ENCODE peak calls at places on chromosomes 4 and X, in seven cellular contexts. N is heart left ventricle; H is right cardiac atrium; I is aorta; A is CD4-positive, CD25-positive, alpha-beta regulatory T cell; R is ascending aorta; Q is stomach. X is an unnamed sample.

GRCh38 chrX:85836868-85837267 is 210.5 kb downstream of the CHM start:
- DNase-seq in A (no peak), N (no peak), I (no peak), Q (no peak), H (no peak), R (no peak), X (no peak)

GRCh38 chr4:140839888-140840790 is 84.0 kb upstream of the TBC1D9 start:
- DNase-seq in H (peak; percentile 39), Q (no peak), A (no peak), N (no peak), I (no peak), R (no peak), X (no peak)

GRCh38 chr4:155568641-155569040 is 98.0 kb upstream of the GUCY1A1 start:
- DNase-seq in I (no peak), R (no peak), H (no peak), A (no peak), N (no peak), Q (no peak), X (no peak)

GRCh38 chr4:173231916-173232315 is 63.3 kb downstream of the GALNT7 start:
- DNase-seq in R (no peak), I (no peak), Q (no peak), H (no peak), N (no peak), A (no peak), X (no peak)

GRCh38 chrX:129235903-129236302 is 287.4 kb downstream of the SMARCA1 start:
- DNase-seq in Q (no peak), H (no peak), R (no peak), A (no peak), I (no peak), N (no peak), X (no peak)

GRCh38 chr4:138178566-138178965 is 63.6 kb downstream of the SLC7A11 start:
- DNase-seq in R (no peak), Q (no peak), A (no peak), H (no peak), I (no peak), N (no peak), X (no peak)

GRCh38 chr4:38612996-38613395 is 51.0 kb upstream of the KLF3 start:
- DNase-seq in I (no peak), R (no peak), A (no peak), N (no peak), Q (no peak), H (no peak), X (no peak)

GRCh38 chr4:174037049-174037448 is 246.4 kb downstream of the FBXO8 start:
- DNase-seq in N (no peak), R (no peak), A (no peak), I (no peak), H (peak; percentile 6), Q (no peak), X (no peak)

GRCh38 chr4:123559955-123560669 is 163.5 kb downstream of the SPRY1 start:
- DNase-seq in A (no peak), H (no peak), R (no peak), I (no peak), Q (no peak), N (no peak), X (no peak)

DNA sequence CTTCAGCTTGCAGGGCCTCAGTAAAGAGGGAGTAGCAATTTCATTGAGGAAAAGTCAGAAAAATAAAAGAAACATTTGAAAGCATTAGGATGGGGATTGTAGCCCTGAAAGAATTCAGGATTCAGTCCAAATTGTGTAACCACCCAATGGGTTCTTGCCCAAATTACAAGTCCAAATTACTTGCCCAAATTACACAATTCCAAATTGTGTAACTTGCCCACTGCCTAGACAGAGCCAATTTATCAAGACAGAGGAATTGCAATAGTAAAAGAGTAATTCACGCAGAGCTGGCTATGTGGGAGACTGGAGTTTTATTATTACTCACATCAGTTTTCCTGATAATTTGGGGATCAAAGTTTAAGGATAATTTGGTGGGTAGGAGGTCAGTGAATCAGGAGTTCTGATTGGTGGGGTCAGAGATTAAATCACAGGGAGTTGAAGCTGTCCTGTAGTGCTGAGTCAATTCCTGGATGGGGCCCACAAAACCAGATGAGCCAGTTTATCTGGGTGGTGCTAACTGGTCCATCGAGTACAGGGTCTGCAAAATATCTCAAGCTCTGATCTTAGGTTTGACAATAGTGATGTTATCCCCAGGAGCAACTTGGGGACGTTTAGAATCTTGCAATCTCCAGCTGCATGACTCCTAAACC is 18.1 kb upstream of the PAGE5 start:
- DNase-seq in A (no peak), I (no peak), N (no peak), R (no peak), H (no peak), Q (no peak), X (no peak)
- H3K9me3 ChIP-seq in A (no peaks in the 10 kb centered on the region), I (no peaks in the 10 kb centered on the region), N (no peaks in the 10 kb centered on the region), R (no peaks in the 10 kb centered on the region), H (no peaks in the 10 kb centered on the region), Q (no peaks in the 10 kb centered on the region), X (no peaks in the 10 kb centered on the region)

DNA sequence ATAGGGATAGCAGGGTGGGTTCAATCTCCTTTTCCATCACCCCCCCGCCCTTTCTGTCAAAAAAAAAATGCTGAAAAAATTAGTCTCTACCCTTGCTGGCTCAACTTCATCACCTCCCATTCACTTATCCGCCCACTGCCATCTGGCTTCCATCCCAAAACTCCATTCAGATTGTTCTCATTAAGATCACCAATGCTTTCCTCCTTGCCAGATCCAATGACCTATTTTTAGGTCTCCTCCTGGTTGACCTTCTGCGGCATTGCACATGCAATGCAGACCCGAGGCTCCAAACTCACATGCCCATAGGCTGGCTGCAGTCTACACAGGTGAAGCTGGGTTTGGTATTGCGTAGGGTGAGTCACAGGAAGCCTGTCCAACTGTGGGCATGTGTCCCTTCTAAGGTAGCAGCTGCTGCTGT is 21.1 kb upstream of the STIM2 start:
- DNase-seq in Q (no peak), A (no peak), N (no peak), R (no peak), H (no peak), I (no peak), X (no peak)
- H3K9me3 ChIP-seq in Q (no peaks in the 10 kb centered on the region), A (peaks cover 5% of the 10 kb centered on the region), N (no peaks in the 10 kb centered on the region), R (no peaks in the 10 kb centered on the region), H (no peaks in the 10 kb centered on the region), I (peaks cover 1% of the 10 kb centered on the region), X (no peaks in the 10 kb centered on the region)

GRCh38 chrX:40154853-40155616 is 57.3 kb upstream of the BCOR start:
- DNase-seq in A (no peak), R (no peak), H (peak; percentile 90), N (peak; percentile 71), Q (peak; percentile 81), I (peak; percentile 85), X (no peak)

GRCh38 chrX:40155617-40156471 is 58.1 kb upstream of the BCOR start:
- DNase-seq in H (peak; percentile 66), N (no peak), R (no peak), Q (no peak), I (no peak), A (no peak), X (no peak)

GRCh38 chrX:40157228-40158035 is 59.7 kb upstream of the BCOR start:
- DNase-seq in A (no peak), N (no peak), H (no peak), R (no peak), I (no peak), Q (no peak), X (no peak)

GRCh38 chrX:40158036-40158706 is 60.4 kb upstream of the BCOR start:
- DNase-seq in R (no peak), A (no peak), Q (no peak), H (peak; percentile 68), N (peak; percentile 63), I (peak; percentile 78), X (peak; percentile 28)

GRCh38 chrX:40156472-40157227 is 58.9 kb upstream of the BCOR start:
- DNase-seq in Q (no peak), R (no peak), I (no peak), A (no peak), N (no peak), H (no peak), X (no peak)
- H3K9me3 ChIP-seq in Q (no peaks in the 10 kb centered on the region), R (no peaks in the 10 kb centered on the region), I (no peaks in the 10 kb centered on the region), A (no peaks in the 10 kb centered on the region), N (no peaks in the 10 kb centered on the region), H (no peaks in the 10 kb centered on the region), X (no peaks in the 10 kb centered on the region)

GRCh38 chr4:160493206-160493605 is 1390.3 kb downstream of the RAPGEF2 start:
- DNase-seq in A (no peak), N (no peak), I (no peak), Q (no peak), H (no peak), R (no peak), X (no peak)
- H3K9me3 ChIP-seq in A (peaks cover 8% of the 10 kb centered on the region), N (no peaks in the 10 kb centered on the region), I (no peaks in the 10 kb centered on the region), Q (peaks cover 21% of the 10 kb centered on the region), H (no peaks in the 10 kb centered on the region), R (no peaks in the 10 kb centered on the region), X (no peaks in the 10 kb centered on the region)

DNA sequence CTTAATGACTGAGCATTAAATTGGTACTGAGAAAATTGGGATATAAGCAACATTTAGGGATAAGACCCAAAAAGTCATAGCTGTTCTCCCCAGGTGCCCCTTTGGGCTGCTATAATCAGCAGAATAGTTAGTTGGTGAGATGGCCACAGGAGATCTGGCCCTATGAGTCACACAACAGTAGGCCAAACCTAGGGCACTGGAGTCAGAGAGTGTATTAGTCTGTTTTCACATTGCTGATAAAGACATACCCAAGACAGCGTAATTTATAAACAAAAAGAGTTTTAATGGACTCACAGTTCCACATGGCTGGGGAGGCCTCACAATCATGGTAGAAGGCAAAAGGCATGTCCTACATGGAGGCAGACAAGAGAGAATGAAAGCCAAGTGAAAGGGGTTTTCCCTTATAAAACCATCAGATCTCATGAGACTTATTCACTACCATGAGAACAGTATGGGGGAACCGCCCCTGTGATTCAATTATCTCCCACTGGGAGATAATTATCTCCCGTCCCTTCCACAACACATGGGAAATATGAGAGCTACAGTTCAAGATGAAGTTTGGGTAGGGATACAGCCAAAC is 338.3 kb upstream of the NR3C2 start:
- DNase-seq in H (no peak), N (no peak), I (no peak), R (no peak), A (no peak), Q (no peak), X (no peak)
- H3K9me3 ChIP-seq in H (no peaks in the 10 kb centered on the region), N (no peaks in the 10 kb centered on the region), I (peaks cover 3% of the 10 kb centered on the region), R (no peaks in the 10 kb centered on the region), A (no peaks in the 10 kb centered on the region), Q (no peaks in the 10 kb centered on the region), X (no peaks in the 10 kb centered on the region)

GRCh38 chr4:28247805-28248204 is 1387.2 kb downstream of the STIM2 start:
- DNase-seq in R (no peak), I (no peak), N (no peak), A (no peak), Q (no peak), H (no peak), X (no peak)
- H3K9me3 ChIP-seq in R (no peaks in the 10 kb centered on the region), I (no peaks in the 10 kb centered on the region), N (no peaks in the 10 kb centered on the region), A (peaks cover 6% of the 10 kb centered on the region), Q (no peaks in the 10 kb centered on the region), H (no peaks in the 10 kb centered on the region), X (no peaks in the 10 kb centered on the region)

DNA sequence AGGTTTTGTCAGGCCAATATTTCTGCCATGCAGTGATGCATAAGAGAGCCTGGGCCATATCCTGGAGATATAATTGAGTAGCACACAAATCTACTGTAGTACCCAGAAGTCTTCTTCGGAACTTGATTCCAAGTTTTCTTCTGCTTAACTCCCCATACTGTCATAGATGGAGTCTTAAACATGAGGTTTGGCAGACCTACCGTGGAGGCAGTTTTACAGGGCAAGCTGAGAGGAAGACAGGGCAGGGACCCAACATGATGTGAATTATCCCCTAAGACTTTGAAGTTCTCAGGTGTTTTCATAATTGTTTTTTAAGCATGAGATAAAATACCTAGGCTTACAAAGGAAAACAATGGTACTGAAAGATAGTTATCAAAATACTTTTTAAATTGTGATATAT is 18.2 kb downstream of the NHSL2 start:
- DNase-seq in N (no peak), I (no peak), R (no peak), A (no peak), Q (no peak), H (no peak), X (no peak)
- H3K9me3 ChIP-seq in N (no peaks in the 10 kb centered on the region), I (no peaks in the 10 kb centered on the region), R (no peaks in the 10 kb centered on the region), A (no peaks in the 10 kb centered on the region), Q (no peaks in the 10 kb centered on the region), H (no peaks in the 10 kb centered on the region), X (no peaks in the 10 kb centered on the region)

X was measured in T-helper 17 cell.